ENCODE peak calls at places on chromosome 2, in six cellular contexts. E, Y, J, Q, A and C are unnamed samples.

GRCh38 chr2:230319211-230319862 is 7.7 kb upstream of the SP140L start:
- DNase-seq in J (no peak), Y (no peak), Q (no peak), E (no peak), A (peak), C (no peak)

GRCh38 chr2:205670292-205670691 is 12.0 kb upstream of the NRP2 start:
- DNase-seq in Y (no peak), J (no peak), A (no peak), E (peak), Q (no peak), C (no peak)

GRCh38 chr2:219246559-219246958 is 1.3 kb downstream of the STK16 start:
- DNase-seq in J (no peak), A (no peak), Y (no peak), Q (no peak), E (no peak), C (no peak)

GRCh38 chr2:16107246-16107645 is 166.9 kb downstream of the MYCN start:
- DNase-seq in Y (no peak), A (no peak), E (no peak), J (no peak), Q (no peak), C (no peak)

GRCh38 chr2:157261199-157261782 is 3.8 kb downstream of the GALNT5 start:
- DNase-seq in Y (peak), Q (no peak), A (peak), E (peak), J (peak), C (peak)

GRCh38 chr2:236965021-236965840 is 120.5 kb upstream of the COPS8 start:
- DNase-seq in Q (no peak), A (no peak), J (no peak), E (peak), Y (no peak), C (no peak)

GRCh38 chr2:43344911-43345373 is 118.5 kb upstream of the ZFP36L2 start:
- DNase-seq in E (no peak), Y (no peak), Q (no peak), J (no peak), A (no peak), C (no peak)

GRCh38 chr2:118784860-118785259 is 62.6 kb downstream of the EN1 start:
- DNase-seq in Q (no peak), J (no peak), A (no peak), Y (no peak), E (no peak), C (no peak)

GRCh38 chr2:148132400-148132799 is 111.5 kb downstream of the MBD5 start:
- DNase-seq in Y (peak), E (peak), A (no peak), Q (no peak), J (peak), C (peak)